ENCODE peak calls at places on chromosomes 6 and 20, in eight cellular contexts. One of them, this sample, is unnamed.

GRCh38 chr6:55794136-55794812 is 81.1 kb downstream of the BMP5 start:
- DNase-seq in sigmoid colon: no peak
- DNase-seq in psoas muscle: no peak
- DNase-seq in CD8-positive, alpha-beta T cell: no peak
- DNase-seq in fibroblast of lung: peak
- DNase-seq in right lobe of liver: no peak
- DNase-seq in MM.1S: no peak
- DNase-seq in AG04450: peak
- DNase-seq in this sample: no peak

GRCh38 chr6:167789358-167789757 is 37.4 kb upstream of the AFDN start:
- DNase-seq in CD8-positive, alpha-beta T cell: no peak
- DNase-seq in psoas muscle: no peak
- DNase-seq in fibroblast of lung: no peak
- DNase-seq in right lobe of liver: no peak
- DNase-seq in sigmoid colon: peak
- DNase-seq in AG04450: no peak
- DNase-seq in MM.1S: no peak
- DNase-seq in this sample: no peak

GRCh38 chr20:1299522-1299921 is 29.4 kb downstream of the SDCBP2 start:
- DNase-seq in AG04450: no peak
- DNase-seq in MM.1S: peak
- DNase-seq in right lobe of liver: no peak
- DNase-seq in psoas muscle: no peak
- DNase-seq in fibroblast of lung: no peak
- DNase-seq in sigmoid colon: peak
- DNase-seq in CD8-positive, alpha-beta T cell: peak
- DNase-seq in this sample: peak

GRCh38 chr20:22529150-22530019 is 55.0 kb downstream of the FOXA2 start:
- DNase-seq in fibroblast of lung: no peak
- DNase-seq in psoas muscle: no peak
- DNase-seq in AG04450: no peak
- DNase-seq in right lobe of liver: peak
- DNase-seq in MM.1S: no peak
- DNase-seq in CD8-positive, alpha-beta T cell: no peak
- DNase-seq in sigmoid colon: no peak
- DNase-seq in this sample: no peak

GRCh38 chr6:39330476-39330875 is 8.0 kb upstream of the KCNK16 start:
- DNase-seq in MM.1S: no peak
- DNase-seq in right lobe of liver: no peak
- DNase-seq in sigmoid colon: no peak
- DNase-seq in psoas muscle: no peak
- DNase-seq in AG04450: no peak
- DNase-seq in CD8-positive, alpha-beta T cell: no peak
- DNase-seq in fibroblast of lung: no peak
- DNase-seq in this sample: no peak

GRCh38 chr20:20393770-20394169 is 25.9 kb downstream of the INSM1 start:
- DNase-seq in right lobe of liver: no peak
- DNase-seq in AG04450: no peak
- DNase-seq in MM.1S: no peak
- DNase-seq in psoas muscle: no peak
- DNase-seq in sigmoid colon: no peak
- DNase-seq in CD8-positive, alpha-beta T cell: no peak
- DNase-seq in fibroblast of lung: peak
- DNase-seq in this sample: no peak

GRCh38 chr6:43781941-43782704 is 12.1 kb downstream of the VEGFA start:
- DNase-seq in MM.1S: no peak
- DNase-seq in fibroblast of lung: no peak
- DNase-seq in psoas muscle: no peak
- DNase-seq in right lobe of liver: no peak
- DNase-seq in sigmoid colon: no peak
- DNase-seq in AG04450: no peak
- DNase-seq in CD8-positive, alpha-beta T cell: no peak
- DNase-seq in this sample: no peak

GRCh38 chr6:39793528-39793927 is 1.4 kb downstream of the DAAM2 start:
- DNase-seq in AG04450: no peak
- DNase-seq in CD8-positive, alpha-beta T cell: no peak
- DNase-seq in sigmoid colon: no peak
- DNase-seq in right lobe of liver: no peak
- DNase-seq in MM.1S: no peak
- DNase-seq in fibroblast of lung: no peak
- DNase-seq in psoas muscle: no peak
- DNase-seq in this sample: no peak

GRCh38 chr6:138103876-138104275 is 3.3 kb downstream of the PERP start:
- DNase-seq in MM.1S: no peak
- DNase-seq in AG04450: no peak
- DNase-seq in sigmoid colon: no peak
- DNase-seq in right lobe of liver: no peak
- DNase-seq in CD8-positive, alpha-beta T cell: no peak
- DNase-seq in fibroblast of lung: no peak
- DNase-seq in psoas muscle: no peak
- DNase-seq in this sample: no peak

GRCh38 chr6:78984225-78984950 is 93.7 kb downstream of the PHIP start:
- DNase-seq in CD8-positive, alpha-beta T cell: no peak
- DNase-seq in fibroblast of lung: no peak
- DNase-seq in psoas muscle: no peak
- DNase-seq in AG04450: no peak
- DNase-seq in right lobe of liver: no peak
- DNase-seq in MM.1S: no peak
- DNase-seq in sigmoid colon: no peak
- DNase-seq in this sample: no peak

GRCh38 chr6:98995116-98995515 is 47.4 kb upstream of the FBXL4 start:
- DNase-seq in psoas muscle: no peak
- DNase-seq in CD8-positive, alpha-beta T cell: no peak
- DNase-seq in right lobe of liver: no peak
- DNase-seq in fibroblast of lung: no peak
- DNase-seq in AG04450: no peak
- DNase-seq in MM.1S: no peak
- DNase-seq in sigmoid colon: no peak
- DNase-seq in this sample: no peak

GRCh38 chr20:11246251-11246775 is 572.5 kb upstream of the JAG1 start:
- DNase-seq in sigmoid colon: no peak
- DNase-seq in psoas muscle: no peak
- DNase-seq in CD8-positive, alpha-beta T cell: no peak
- DNase-seq in right lobe of liver: no peak
- DNase-seq in fibroblast of lung: no peak
- DNase-seq in AG04450: no peak
- DNase-seq in MM.1S: no peak
- DNase-seq in this sample: no peak

GRCh38 chr6:138044458-138044857 is 62.8 kb downstream of the PERP start:
- DNase-seq in psoas muscle: no peak
- DNase-seq in sigmoid colon: no peak
- DNase-seq in MM.1S: no peak
- DNase-seq in CD8-positive, alpha-beta T cell: no peak
- DNase-seq in right lobe of liver: no peak
- DNase-seq in AG04450: no peak
- DNase-seq in fibroblast of lung: no peak
- DNase-seq in this sample: no peak

GRCh38 chr20:61742097-61742805 is 323.4 kb downstream of the TAF4 start:
- DNase-seq in sigmoid colon: no peak
- DNase-seq in psoas muscle: no peak
- DNase-seq in AG04450: no peak
- DNase-seq in MM.1S: no peak
- DNase-seq in CD8-positive, alpha-beta T cell: no peak
- DNase-seq in right lobe of liver: no peak
- DNase-seq in fibroblast of lung: no peak
- DNase-seq in this sample: no peak

GRCh38 chr6:139027620-139028182 is 844 bp upstream of the ABRACL start:
- DNase-seq in fibroblast of lung: peak
- DNase-seq in AG04450: no peak
- DNase-seq in MM.1S: peak
- DNase-seq in psoas muscle: no peak
- DNase-seq in CD8-positive, alpha-beta T cell: peak
- DNase-seq in sigmoid colon: no peak
- DNase-seq in right lobe of liver: peak
- DNase-seq in this sample: no peak

GRCh38 chr6:125375841-125376240 is 74.1 kb upstream of the HDDC2 start:
- DNase-seq in sigmoid colon: no peak
- DNase-seq in right lobe of liver: no peak
- DNase-seq in CD8-positive, alpha-beta T cell: no peak
- DNase-seq in fibroblast of lung: no peak
- DNase-seq in AG04450: no peak
- DNase-seq in psoas muscle: no peak
- DNase-seq in MM.1S: no peak
- DNase-seq in this sample: no peak

GRCh38 chr20:57748601-57749130 is 38.9 kb upstream of the PMEPA1 start:
- DNase-seq in CD8-positive, alpha-beta T cell: peak
- DNase-seq in sigmoid colon: peak
- DNase-seq in fibroblast of lung: peak
- DNase-seq in psoas muscle: peak
- DNase-seq in MM.1S: peak
- DNase-seq in AG04450: peak
- DNase-seq in right lobe of liver: peak
- DNase-seq in this sample: peak

GRCh38 chr6:129183039-129183438 is 300.1 kb downstream of the LAMA2 start:
- DNase-seq in AG04450: no peak
- DNase-seq in CD8-positive, alpha-beta T cell: no peak
- DNase-seq in psoas muscle: no peak
- DNase-seq in fibroblast of lung: peak
- DNase-seq in sigmoid colon: no peak
- DNase-seq in right lobe of liver: no peak
- DNase-seq in MM.1S: no peak
- DNase-seq in this sample: no peak

GRCh38 chr6:129186988-129187387 is 304.1 kb downstream of the LAMA2 start:
- DNase-seq in fibroblast of lung: peak
- DNase-seq in sigmoid colon: no peak
- DNase-seq in psoas muscle: no peak
- DNase-seq in AG04450: no peak
- DNase-seq in MM.1S: no peak
- DNase-seq in right lobe of liver: no peak
- DNase-seq in CD8-positive, alpha-beta T cell: no peak
- DNase-seq in this sample: no peak

GRCh38 chr6:129183681-129184216 is 300.8 kb downstream of the LAMA2 start:
- DNase-seq in right lobe of liver: no peak
- DNase-seq in fibroblast of lung: peak
- DNase-seq in MM.1S: no peak
- DNase-seq in CD8-positive, alpha-beta T cell: no peak
- DNase-seq in psoas muscle: no peak
- DNase-seq in sigmoid colon: no peak
- DNase-seq in AG04450: no peak
- DNase-seq in this sample: no peak

GRCh38 chr6:129184808-129185366 is 301.9 kb downstream of the LAMA2 start:
- DNase-seq in MM.1S: no peak
- DNase-seq in psoas muscle: no peak
- DNase-seq in sigmoid colon: no peak
- DNase-seq in AG04450: no peak
- DNase-seq in CD8-positive, alpha-beta T cell: no peak
- DNase-seq in right lobe of liver: no peak
- DNase-seq in fibroblast of lung: peak
- DNase-seq in this sample: no peak

DNA sequence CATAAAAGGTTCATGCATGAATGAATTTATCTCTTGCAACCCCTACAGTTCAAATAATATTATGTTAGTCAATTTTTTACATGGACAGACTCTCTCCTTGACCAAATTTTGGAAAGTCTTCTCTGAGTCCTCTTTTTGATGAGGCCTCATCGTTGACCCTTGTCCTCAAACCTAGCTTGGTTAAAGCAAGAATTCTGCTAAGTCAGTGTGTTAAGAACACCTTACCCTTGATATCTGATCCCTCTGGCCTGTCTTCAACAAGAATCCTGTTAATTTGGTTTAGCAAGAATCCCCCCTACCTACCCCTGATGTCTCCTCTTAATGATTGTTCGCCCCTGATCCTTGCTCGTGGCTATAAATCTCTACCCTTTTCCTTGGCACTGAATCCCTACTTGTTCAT is 301.4 kb downstream of the LAMA2 start:
- DNase-seq in CD8-positive, alpha-beta T cell: no peak
- DNase-seq in MM.1S: no peak
- DNase-seq in sigmoid colon: no peak
- DNase-seq in AG04450: no peak
- DNase-seq in fibroblast of lung: no peak
- DNase-seq in right lobe of liver: no peak
- DNase-seq in psoas muscle: no peak
- DNase-seq in this sample: no peak
- H3K27ac ChIP-seq in CD8-positive, alpha-beta T cell: no peak
- H3K27ac ChIP-seq in MM.1S: no peak
- H3K27ac ChIP-seq in sigmoid colon: no peak
- H3K27ac ChIP-seq in AG04450: no peak
- H3K27ac ChIP-seq in fibroblast of lung: no peak
- H3K27ac ChIP-seq in right lobe of liver: no peak
- H3K27ac ChIP-seq in psoas muscle: no peak
- H3K27ac ChIP-seq in this sample: no peak

GRCh38 chr6:63307581-63308246 is 12.1 kb downstream of the LGSN start:
- DNase-seq in right lobe of liver: no peak
- DNase-seq in psoas muscle: no peak
- DNase-seq in sigmoid colon: no peak
- DNase-seq in AG04450: peak
- DNase-seq in MM.1S: peak
- DNase-seq in fibroblast of lung: peak
- DNase-seq in CD8-positive, alpha-beta T cell: no peak
- DNase-seq in this sample: no peak
- H3K27ac ChIP-seq in right lobe of liver: no peak
- H3K27ac ChIP-seq in psoas muscle: no peak
- H3K27ac ChIP-seq in sigmoid colon: no peak
- H3K27ac ChIP-seq in AG04450: no peak
- H3K27ac ChIP-seq in MM.1S: no peak
- H3K27ac ChIP-seq in fibroblast of lung: no peak
- H3K27ac ChIP-seq in CD8-positive, alpha-beta T cell: no peak
- H3K27ac ChIP-seq in this sample: no peak

DNA sequence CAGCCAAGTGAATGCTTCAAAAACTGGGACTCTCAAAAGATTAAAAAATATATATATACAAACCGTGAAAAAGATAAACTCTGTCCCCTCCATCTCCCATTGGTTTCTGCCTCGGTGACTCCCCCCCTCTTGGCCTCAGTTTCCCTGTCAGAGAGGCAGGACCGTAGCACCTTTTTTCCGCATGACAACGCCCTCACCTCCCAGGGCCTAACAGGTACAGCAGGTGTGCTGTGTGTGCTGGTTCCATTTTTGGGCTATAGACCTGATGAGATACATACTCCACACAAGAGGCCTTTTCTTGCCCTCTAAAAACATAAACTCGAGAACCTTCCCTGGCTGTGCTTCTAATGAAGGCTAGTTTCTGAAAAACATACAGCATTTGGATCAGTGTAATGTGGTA is 49.5 kb downstream of the GNAS start:
- DNase-seq in right lobe of liver: no peak
- DNase-seq in sigmoid colon: no peak
- DNase-seq in MM.1S: no peak
- DNase-seq in AG04450: no peak
- DNase-seq in fibroblast of lung: no peak
- DNase-seq in CD8-positive, alpha-beta T cell: no peak
- DNase-seq in psoas muscle: no peak
- DNase-seq in this sample: no peak
- H3K27ac ChIP-seq in right lobe of liver: no peak
- H3K27ac ChIP-seq in sigmoid colon: no peak
- H3K27ac ChIP-seq in MM.1S: no peak
- H3K27ac ChIP-seq in AG04450: no peak
- H3K27ac ChIP-seq in fibroblast of lung: no peak
- H3K27ac ChIP-seq in CD8-positive, alpha-beta T cell: no peak
- H3K27ac ChIP-seq in psoas muscle: peak
- H3K27ac ChIP-seq in this sample: no peak

DNA sequence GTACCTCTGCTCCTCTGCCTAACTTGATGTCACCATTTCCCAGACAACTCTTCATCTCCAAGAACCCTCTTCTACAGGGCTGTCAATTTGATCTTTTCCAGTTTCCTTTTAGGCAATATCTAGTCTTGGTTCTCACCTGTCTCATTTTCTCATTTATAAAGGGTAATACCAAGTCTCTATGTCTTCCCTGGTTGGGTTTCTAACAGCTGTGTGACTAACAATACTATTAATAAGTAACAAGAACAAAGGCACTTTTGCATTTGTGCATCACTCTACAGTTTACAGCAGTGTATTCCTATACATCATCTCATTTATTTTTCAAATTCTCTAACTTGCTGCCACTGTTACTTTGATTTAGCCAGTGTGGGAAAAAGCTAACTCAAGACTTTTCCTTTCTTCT is 898.4 kb upstream of the FLRT3 start:
- DNase-seq in MM.1S: no peak
- DNase-seq in fibroblast of lung: no peak
- DNase-seq in AG04450: no peak
- DNase-seq in right lobe of liver: no peak
- DNase-seq in CD8-positive, alpha-beta T cell: no peak
- DNase-seq in psoas muscle: no peak
- DNase-seq in sigmoid colon: no peak
- DNase-seq in this sample: no peak
- H3K27ac ChIP-seq in MM.1S: no peak
- H3K27ac ChIP-seq in fibroblast of lung: no peak
- H3K27ac ChIP-seq in AG04450: no peak
- H3K27ac ChIP-seq in right lobe of liver: no peak
- H3K27ac ChIP-seq in CD8-positive, alpha-beta T cell: no peak
- H3K27ac ChIP-seq in psoas muscle: no peak
- H3K27ac ChIP-seq in sigmoid colon: no peak
- H3K27ac ChIP-seq in this sample: no peak